ENCODE peak calls at places on chromosomes 7 and 10, in four cellular contexts. One of them, this sample, is unnamed.

GRCh38 chr7:69609901-69610674 is 11.8 kb downstream of the AUTS2 start:
- DNase-seq in GM12878: no peak
- DNase-seq in HepG2: no peak
- DNase-seq in HEK293T: no peak
- DNase-seq in this sample: no peak

GRCh38 chr10:89301721-89302445 is at the start of gene IFIT2:
- DNase-seq in HEK293T: peak
- DNase-seq in GM12878: peak
- DNase-seq in HepG2: peak
- DNase-seq in this sample: peak

GRCh38 chr10:96676272-96677112 is 43.8 kb downstream of the PIK3AP1 start:
- DNase-seq in HEK293T: no peak
- DNase-seq in GM12878: no peak
- DNase-seq in HepG2: peak
- DNase-seq in this sample: no peak

GRCh38 chr7:158401295-158401694 is 186.3 kb downstream of the PTPRN2 start:
- DNase-seq in GM12878: no peak
- DNase-seq in HepG2: no peak
- DNase-seq in HEK293T: no peak
- DNase-seq in this sample: no peak

GRCh38 chr7:41198502-41198901 is 504.4 kb downstream of the INHBA start:
- DNase-seq in HepG2: no peak
- DNase-seq in GM12878: no peak
- DNase-seq in HEK293T: no peak
- DNase-seq in this sample: no peak

GRCh38 chr7:93894426-93894825 is 3.9 kb upstream of the TFPI2 start:
- DNase-seq in HepG2: no peak
- DNase-seq in GM12878: no peak
- DNase-seq in HEK293T: no peak
- DNase-seq in this sample: no peak

GRCh38 chr7:131370523-131370968 is 42.9 kb downstream of the MKLN1 start:
- DNase-seq in HepG2: no peak
- DNase-seq in GM12878: peak
- DNase-seq in HEK293T: no peak
- DNase-seq in this sample: no peak

GRCh38 chr7:41431671-41432070 is 271.2 kb downstream of the INHBA start:
- DNase-seq in GM12878: no peak
- DNase-seq in HEK293T: no peak
- DNase-seq in HepG2: no peak
- DNase-seq in this sample: no peak

GRCh38 chr10:91389636-91390512 is 20.3 kb upstream of the HECTD2 start:
- DNase-seq in HepG2: peak
- DNase-seq in GM12878: no peak
- DNase-seq in HEK293T: peak
- DNase-seq in this sample: peak

GRCh38 chr7:24572421-24573007 is 738 bp upstream of the PALS2 start:
- DNase-seq in HepG2: peak
- DNase-seq in HEK293T: peak
- DNase-seq in GM12878: no peak
- DNase-seq in this sample: peak

GRCh38 chr10:44042075-44042770 is 342.7 kb downstream of the CXCL12 start:
- DNase-seq in HepG2: no peak
- DNase-seq in GM12878: no peak
- DNase-seq in HEK293T: no peak
- DNase-seq in this sample: no peak

GRCh38 chr7:150382123-150382843 is 3.2 kb downstream of the ZNF775 start:
- DNase-seq in HepG2: no peak
- DNase-seq in GM12878: no peak
- DNase-seq in HEK293T: no peak
- DNase-seq in this sample: no peak

GRCh38 chr7:146208484-146208883 is 91.9 kb downstream of the CNTNAP2 start:
- DNase-seq in HepG2: no peak
- DNase-seq in HEK293T: no peak
- DNase-seq in GM12878: no peak
- DNase-seq in this sample: no peak

DNA sequence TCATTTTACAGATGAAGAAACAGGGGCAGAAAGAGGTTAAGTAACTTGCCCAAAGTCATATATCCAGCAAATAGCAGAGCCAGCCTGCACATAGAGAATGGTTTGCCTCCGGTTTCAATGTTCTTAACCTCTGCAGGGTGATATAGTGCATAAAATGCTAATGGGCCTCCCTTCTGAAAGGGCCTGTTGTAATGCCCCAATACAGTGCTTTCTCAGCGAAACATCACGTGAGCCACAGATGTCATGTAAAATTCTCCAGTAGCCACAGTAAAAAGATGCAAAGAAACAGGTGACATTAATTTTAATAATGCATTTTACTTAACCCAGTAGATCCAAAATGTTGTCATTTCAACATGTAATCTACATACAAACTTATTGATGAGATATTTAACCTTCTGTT is 38.1 kb downstream of the LRGUK start:
- DNase-seq in HEK293T: no peak
- DNase-seq in GM12878: no peak
- DNase-seq in HepG2: no peak
- DNase-seq in this sample: no peak
- TF ChIP-seq FOXK2 in HEK293T: no peak
- TF ChIP-seq FOXK2 in GM12878: no peak
- TF ChIP-seq FOXK2 in HepG2: no peak
- TF ChIP-seq FOXK2 in this sample: no peak

DNA sequence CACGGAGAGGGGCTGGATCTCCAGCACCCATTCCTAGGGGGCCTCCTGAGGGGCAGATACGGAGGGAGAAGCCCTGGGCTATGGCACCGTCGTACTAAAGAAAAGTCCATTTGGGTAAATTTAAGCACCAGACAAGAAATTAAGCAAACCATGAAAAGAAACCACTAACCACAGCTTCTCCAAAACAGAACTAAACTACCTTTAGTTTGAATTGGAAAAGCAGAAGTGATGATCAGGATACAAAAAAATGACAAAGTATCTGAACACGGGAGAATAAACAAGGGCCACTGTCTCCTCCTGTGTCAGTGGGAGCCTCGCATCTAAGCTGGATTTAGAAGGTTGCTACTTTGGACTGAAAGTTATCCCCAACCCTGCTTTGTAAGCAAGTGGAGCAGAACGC is 69.1 kb downstream of the DIP2C start:
- DNase-seq in HepG2: no peak
- DNase-seq in HEK293T: no peak
- DNase-seq in GM12878: peak
- DNase-seq in this sample: no peak
- TF ChIP-seq FOXK2 in HepG2: no peak
- TF ChIP-seq FOXK2 in HEK293T: no peak
- TF ChIP-seq FOXK2 in GM12878: no peak
- TF ChIP-seq FOXK2 in this sample: no peak

DNA sequence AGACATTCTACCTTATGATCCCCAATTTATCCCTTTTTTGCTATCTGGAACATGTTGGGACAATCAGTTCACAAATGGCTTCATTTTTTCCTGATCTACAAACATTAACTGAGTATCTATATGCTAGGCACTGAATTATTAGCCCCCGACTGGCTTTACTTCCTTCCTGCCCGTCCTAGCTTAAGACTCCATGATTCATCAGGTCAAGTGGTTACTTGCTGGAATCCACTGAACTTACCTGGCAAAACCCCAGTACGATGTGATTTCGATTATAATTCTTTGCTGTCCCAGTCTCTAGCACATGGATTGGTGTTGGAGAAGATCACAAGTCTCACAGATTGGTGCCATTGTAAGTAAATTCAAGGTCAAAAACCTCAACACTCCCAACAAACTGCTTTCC is 77.1 kb downstream of the ORC5 start:
- DNase-seq in GM12878: no peak
- DNase-seq in HEK293T: no peak
- DNase-seq in HepG2: no peak
- DNase-seq in this sample: no peak
- TF ChIP-seq FOXK2 in GM12878: no peak
- TF ChIP-seq FOXK2 in HEK293T: no peak
- TF ChIP-seq FOXK2 in HepG2: no peak
- TF ChIP-seq FOXK2 in this sample: no peak

DNA sequence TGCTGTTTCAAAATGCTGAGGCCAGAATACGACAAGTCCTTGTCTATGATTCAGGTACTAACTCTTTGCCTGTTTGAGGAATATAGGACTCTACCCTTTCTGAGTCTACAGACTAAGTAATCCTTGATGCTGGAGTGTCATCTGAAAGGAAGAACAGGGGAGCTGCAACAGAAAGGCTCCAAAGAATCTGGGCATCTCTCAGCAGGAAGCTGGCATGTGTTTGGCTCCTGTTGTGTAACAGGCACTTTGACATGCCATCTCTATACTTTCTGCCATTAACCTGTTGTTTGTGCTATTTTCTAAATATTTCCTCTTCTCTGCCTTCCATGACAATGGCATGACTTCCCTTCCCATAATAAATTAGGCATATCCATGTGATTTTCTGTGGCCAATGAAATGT is 409.5 kb downstream of the ADRA2A start:
- DNase-seq in GM12878: no peak
- DNase-seq in HepG2: no peak
- DNase-seq in HEK293T: no peak
- DNase-seq in this sample: no peak
- TF ChIP-seq FOXK2 in GM12878: no peak
- TF ChIP-seq FOXK2 in HepG2: no peak
- TF ChIP-seq FOXK2 in HEK293T: no peak
- TF ChIP-seq FOXK2 in this sample: no peak

DNA sequence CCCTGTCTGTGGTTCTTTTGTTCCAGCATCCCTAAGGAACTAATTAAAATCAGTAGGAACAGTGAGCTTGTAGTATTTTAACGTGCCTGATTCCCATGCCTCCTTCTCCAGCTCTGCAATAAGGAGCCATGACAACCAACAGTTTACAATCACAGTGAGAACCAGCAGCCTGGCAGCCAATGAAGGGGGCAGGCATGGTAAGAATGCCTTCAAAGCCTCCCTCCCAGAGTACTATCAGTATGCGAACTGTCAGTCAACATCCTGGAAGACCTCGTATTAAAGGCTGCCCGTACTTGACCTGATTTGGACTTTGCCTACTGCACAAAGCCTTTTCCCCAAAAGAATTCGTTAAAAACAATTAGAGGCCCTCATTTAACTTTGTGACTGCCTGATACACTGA is 7.7 kb downstream of the ZPBP start:
- DNase-seq in HEK293T: no peak
- DNase-seq in HepG2: no peak
- DNase-seq in GM12878: no peak
- DNase-seq in this sample: no peak
- TF ChIP-seq FOXK2 in HEK293T: no peak
- TF ChIP-seq FOXK2 in HepG2: no peak
- TF ChIP-seq FOXK2 in GM12878: no peak
- TF ChIP-seq FOXK2 in this sample: no peak

GRCh38 chr7:75721426-75721825 is 17.3 kb downstream of the HIP1 start:
- DNase-seq in GM12878: no peak
- DNase-seq in HEK293T: no peak
- DNase-seq in HepG2: no peak
- DNase-seq in this sample: no peak

GRCh38 chr7:75719626-75720025 is 19.1 kb downstream of the HIP1 start:
- DNase-seq in HepG2: peak
- DNase-seq in GM12878: no peak
- DNase-seq in HEK293T: no peak
- DNase-seq in this sample: no peak

GRCh38 chr7:75718390-75719031 is 20.2 kb downstream of the HIP1 start:
- DNase-seq in HEK293T: no peak
- DNase-seq in GM12878: no peak
- DNase-seq in HepG2: no peak
- DNase-seq in this sample: no peak

GRCh38 chr7:75715864-75716263 is 22.9 kb downstream of the HIP1 start:
- DNase-seq in HEK293T: no peak
- DNase-seq in GM12878: no peak
- DNase-seq in HepG2: no peak
- DNase-seq in this sample: no peak

GRCh38 chr7:75716992-75717626 is 21.6 kb downstream of the HIP1 start:
- DNase-seq in GM12878: no peak
- DNase-seq in HepG2: peak
- DNase-seq in HEK293T: no peak
- DNase-seq in this sample: no peak
- TF ChIP-seq FOXK2 in GM12878: no peak
- TF ChIP-seq FOXK2 in HepG2: no peak
- TF ChIP-seq FOXK2 in HEK293T: no peak
- TF ChIP-seq FOXK2 in this sample: no peak

This sample was measured in K562.